ENCODE peak calls at places on chromosomes 6 and 20, in seven cellular contexts. S is testis, I is esophagus squamous epithelium, X is right lobe of liver, G is breast epithelium, Q is body of pancreas, N is upper lobe of left lung. Z is an unnamed sample. For H3K4me1, the result is how much of the 10 kb centered on the place peaks cover.

GRCh38 chr20:57223648-57224489 is 42.6 kb downstream of the BMP7 start:
- DNase-seq in X (no peak), Q (no peak), S (peak), N (peak), I (no peak), G (no peak), Z (no peak)

GRCh38 chr6:40386200-40386599 is 201.0 kb downstream of the LRFN2 start:
- DNase-seq in N (no peak), Q (no peak), G (no peak), S (no peak), X (no peak), I (no peak), Z (no peak)

GRCh38 chr6:107495196-107495643 is 5.3 kb downstream of the SOBP start:
- DNase-seq in Q (no peak), X (no peak), G (no peak), N (no peak), I (no peak), S (peak), Z (no peak)

GRCh38 chr6:24581084-24581669 is 64.8 kb downstream of the KIAA0319 start:
- DNase-seq in X (peak), Q (peak), N (no peak), I (no peak), G (peak), S (peak), Z (no peak)

GRCh38 chr6:128117916-128118315 is 217.1 kb upstream of the THEMIS start:
- DNase-seq in S (no peak), X (no peak), N (no peak), I (no peak), Q (no peak), G (no peak), Z (no peak)

GRCh38 chr6:145043926-145044500 is 691.3 kb downstream of the EPM2A start:
- DNase-seq in N (no peak), X (no peak), S (no peak), I (no peak), G (no peak), Q (no peak), Z (no peak)

GRCh38 chr20:57947421-57948176 is 237.8 kb upstream of the PMEPA1 start:
- DNase-seq in N (no peak), I (no peak), S (no peak), X (no peak), G (no peak), Q (no peak), Z (no peak)

GRCh38 chr6:139883776-139884175 is 509.3 kb upstream of the CITED2 start:
- DNase-seq in Q (no peak), X (no peak), G (no peak), N (no peak), S (no peak), I (no peak), Z (no peak)

GRCh38 chr6:54800201-54800600 is 46.4 kb upstream of the FAM83B start:
- DNase-seq in Q (no peak), I (no peak), N (no peak), G (no peak), S (no peak), X (no peak), Z (no peak)

GRCh38 chr6:66361886-66362285 is 654.9 kb upstream of the EYS start:
- DNase-seq in X (no peak), I (no peak), Q (no peak), S (no peak), G (no peak), N (peak), Z (no peak)

GRCh38 chr6:35452186-35453090 is at the start of gene FANCE:
- DNase-seq in Q (peak), S (peak), G (peak), I (peak), N (peak), X (peak), Z (peak)
- TF ChIP-seq POLR2A in Q (no peak), S (no peak), G (no peak), I (peak), N (no peak), X (peak), Z (no peak)

GRCh38 chr6:52539607-52540006 is 37.3 kb downstream of the TRAM2 start:
- DNase-seq in I (no peak), S (no peak), X (no peak), Q (no peak), G (no peak), N (no peak), Z (no peak)
- H3K4me1 ChIP-seq in I (under half), S (under half), X (under half), Q (under half), G (under half), N (under half), Z (half or more)

GRCh38 chr6:34672657-34673043 is 23.9 kb downstream of the ILRUN start:
- DNase-seq in S (no peak), G (no peak), Q (no peak), I (no peak), X (no peak), N (no peak), Z (no peak)
- TF ChIP-seq POLR2A in S (no peak), G (no peak), Q (no peak), I (no peak), X (no peak), N (no peak), Z (no peak)

GRCh38 chr6:150967381-150967780 is 101.9 kb downstream of the MTHFD1L start:
- DNase-seq in I (no peak), S (no peak), G (no peak), X (no peak), N (no peak), Q (no peak), Z (no peak)

GRCh38 chr6:150971230-150971629 is 105.7 kb downstream of the MTHFD1L start:
- DNase-seq in S (no peak), X (no peak), G (no peak), Q (no peak), N (no peak), I (no peak), Z (no peak)

GRCh38 chr6:150966786-150967185 is 101.3 kb downstream of the MTHFD1L start:
- DNase-seq in N (no peak), G (no peak), I (no peak), S (no peak), X (no peak), Q (no peak), Z (no peak)

GRCh38 chr6:150967910-150968309 is 102.4 kb downstream of the MTHFD1L start:
- DNase-seq in I (no peak), X (no peak), N (no peak), S (no peak), G (no peak), Q (no peak), Z (no peak)

GRCh38 chr6:150969901-150970300 is 104.4 kb downstream of the MTHFD1L start:
- DNase-seq in Q (no peak), G (no peak), I (no peak), X (no peak), N (no peak), S (no peak), Z (no peak)
- H3K4me1 ChIP-seq in Q (under half), G (under half), I (under half), X (under half), N (under half), S (under half), Z (under half)

DNA sequence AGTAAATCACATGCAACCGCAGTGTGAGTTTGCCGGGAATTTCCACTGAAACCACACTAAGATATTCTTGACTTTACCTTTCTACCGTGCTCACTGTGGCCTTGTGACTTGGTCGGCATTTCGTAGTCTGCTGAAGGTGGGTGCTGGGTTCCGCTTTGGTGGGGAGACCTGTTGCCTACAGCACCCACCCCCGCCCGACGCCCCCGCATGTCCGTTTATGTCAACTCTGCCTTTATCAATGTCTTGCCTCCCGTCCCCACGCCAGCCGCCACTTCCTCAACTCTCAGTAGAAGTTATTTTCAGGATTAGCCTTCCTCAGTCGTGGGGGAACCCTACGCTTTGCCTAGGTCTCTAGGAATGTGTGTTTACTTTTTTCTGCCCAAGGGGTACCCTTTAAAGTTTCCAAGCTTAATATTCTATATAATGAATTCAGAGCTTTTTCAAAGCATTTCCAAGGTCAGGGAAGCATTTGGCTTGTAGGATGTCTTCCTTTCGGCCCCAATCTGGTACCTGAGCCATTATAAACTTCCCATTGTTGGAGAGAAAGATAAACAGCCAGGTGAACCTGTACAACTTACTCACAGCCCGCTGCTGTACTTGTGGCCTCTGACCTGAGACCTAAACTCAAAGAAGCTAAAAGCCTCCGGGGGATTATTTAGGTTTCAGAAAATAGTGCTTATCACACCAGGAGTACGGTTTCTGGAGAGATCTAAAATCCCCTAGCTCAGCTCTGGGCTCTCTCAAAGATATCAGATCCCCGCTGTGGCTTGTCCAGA is 54.2 kb downstream of the TBC1D7 start:
- DNase-seq in G (no peak), S (peak), I (no peak), Q (peak), X (peak), N (peak), Z (no peak)
- TF ChIP-seq POLR2A in G (no peak), S (no peak), I (no peak), Q (no peak), X (no peak), N (no peak), Z (no peak)

GRCh38 chr6:116662186-116662585 is 6.4 kb downstream of the ZUP1 start:
- DNase-seq in I (no peak), N (no peak), S (no peak), G (no peak), Q (no peak), X (no peak), Z (no peak)
- H3K4me1 ChIP-seq in I (under half), N (under half), S (under half), G (under half), Q (under half), X (under half), Z (under half)

Z was measured in vagina.